ENCODE peak calls at places on chromosomes 11 and 22, in four cellular contexts. One of them, this sample, is unnamed.

GRCh38 chr22:39718206-39718605 is 147.7 kb downstream of the CACNA1I start:
- DNase-seq in fibroblast of mammary gland: no peak
- DNase-seq in HL-60: no peak
- DNase-seq in astrocyte of the spinal cord: no peak
- DNase-seq in this sample: no peak

GRCh38 chr22:43749473-43749872 is 62.6 kb downstream of the EFCAB6 start:
- DNase-seq in fibroblast of mammary gland: no peak
- DNase-seq in astrocyte of the spinal cord: no peak
- DNase-seq in HL-60: no peak
- DNase-seq in this sample: no peak

GRCh38 chr22:44033689-44034088 is 9.6 kb downstream of the PARVB start:
- DNase-seq in astrocyte of the spinal cord: peak
- DNase-seq in HL-60: no peak
- DNase-seq in fibroblast of mammary gland: peak
- DNase-seq in this sample: no peak

GRCh38 chr11:20126724-20127123 is 33.6 kb downstream of the DBX1 start:
- DNase-seq in astrocyte of the spinal cord: peak
- DNase-seq in fibroblast of mammary gland: no peak
- DNase-seq in HL-60: no peak
- DNase-seq in this sample: peak

GRCh38 chr11:8370812-8371515 is 107.3 kb upstream of the LMO1 start:
- DNase-seq in astrocyte of the spinal cord: no peak
- DNase-seq in fibroblast of mammary gland: no peak
- DNase-seq in HL-60: no peak
- DNase-seq in this sample: no peak

GRCh38 chr22:35868938-35869337 is 151.3 kb downstream of the APOL5 start:
- DNase-seq in astrocyte of the spinal cord: no peak
- DNase-seq in fibroblast of mammary gland: no peak
- DNase-seq in HL-60: no peak
- DNase-seq in this sample: peak

GRCh38 chr22:44042822-44043221 is 18.7 kb downstream of the PARVB start:
- DNase-seq in astrocyte of the spinal cord: peak
- DNase-seq in HL-60: no peak
- DNase-seq in fibroblast of mammary gland: peak
- DNase-seq in this sample: no peak

GRCh38 chr11:63802637-63803414 is 10.4 kb upstream of the SPINDOC start:
- DNase-seq in HL-60: no peak
- DNase-seq in fibroblast of mammary gland: peak
- DNase-seq in astrocyte of the spinal cord: no peak
- DNase-seq in this sample: peak

GRCh38 chr11:109851780-109852390 is 241.3 kb upstream of the ZC3H12C start:
- DNase-seq in HL-60: no peak
- DNase-seq in fibroblast of mammary gland: peak
- DNase-seq in astrocyte of the spinal cord: peak
- DNase-seq in this sample: no peak

GRCh38 chr22:46775789-46776485 is 13.5 kb downstream of the TBC1D22A start:
- DNase-seq in fibroblast of mammary gland: no peak
- DNase-seq in HL-60: no peak
- DNase-seq in astrocyte of the spinal cord: no peak
- DNase-seq in this sample: no peak

GRCh38 chr22:45225732-45226560 is 14.7 kb downstream of the KIAA0930 start:
- DNase-seq in astrocyte of the spinal cord: no peak
- DNase-seq in fibroblast of mammary gland: peak
- DNase-seq in HL-60: peak
- DNase-seq in this sample: peak

GRCh38 chr11:63872833-63873201 is 33.9 kb downstream of the MARK2 start:
- DNase-seq in fibroblast of mammary gland: no peak
- DNase-seq in astrocyte of the spinal cord: no peak
- DNase-seq in HL-60: no peak
- DNase-seq in this sample: no peak

GRCh38 chr11:113773092-113773415 is 438 bp downstream of the ZW10 start:
- DNase-seq in fibroblast of mammary gland: peak
- DNase-seq in HL-60: no peak
- DNase-seq in astrocyte of the spinal cord: no peak
- DNase-seq in this sample: peak

GRCh38 chr11:117520201-117520600 is 192.5 kb downstream of the CEP164 start:
- DNase-seq in fibroblast of mammary gland: peak
- DNase-seq in astrocyte of the spinal cord: no peak
- DNase-seq in HL-60: no peak
- DNase-seq in this sample: no peak

GRCh38 chr11:8282621-8283509 is 19.2 kb upstream of the LMO1 start:
- DNase-seq in HL-60: no peak
- DNase-seq in fibroblast of mammary gland: no peak
- DNase-seq in astrocyte of the spinal cord: no peak
- DNase-seq in this sample: no peak

GRCh38 chr11:44542372-44542771 is 23.1 kb upstream of the CD82 start:
- DNase-seq in HL-60: no peak
- DNase-seq in fibroblast of mammary gland: no peak
- DNase-seq in astrocyte of the spinal cord: no peak
- DNase-seq in this sample: no peak

GRCh38 chr22:30605449-30606110 is 1.4 kb upstream of the TCN2 start:
- DNase-seq in astrocyte of the spinal cord: peak
- DNase-seq in HL-60: peak
- DNase-seq in fibroblast of mammary gland: peak
- DNase-seq in this sample: peak

GRCh38 chr11:86416494-86416893 is 41.8 kb downstream of the CCDC81 start:
- DNase-seq in astrocyte of the spinal cord: no peak
- DNase-seq in HL-60: no peak
- DNase-seq in fibroblast of mammary gland: no peak
- DNase-seq in this sample: no peak

GRCh38 chr22:40540265-40540664 is 96.3 kb downstream of the MRTFA start:
- DNase-seq in HL-60: no peak
- DNase-seq in fibroblast of mammary gland: no peak
- DNase-seq in astrocyte of the spinal cord: no peak
- DNase-seq in this sample: no peak

GRCh38 chr11:48167380-48167779 is 49.2 kb upstream of the OR4B1 start:
- DNase-seq in astrocyte of the spinal cord: no peak
- DNase-seq in fibroblast of mammary gland: peak
- DNase-seq in HL-60: no peak
- DNase-seq in this sample: peak

GRCh38 chr11:62088331-62088933 is 35.4 kb upstream of the INCENP start:
- DNase-seq in fibroblast of mammary gland: no peak
- DNase-seq in astrocyte of the spinal cord: peak
- DNase-seq in HL-60: no peak
- DNase-seq in this sample: no peak

GRCh38 chr22:42581762-42582716 is 28.3 kb downstream of the SERHL2 start:
- DNase-seq in fibroblast of mammary gland: peak
- DNase-seq in astrocyte of the spinal cord: peak
- DNase-seq in HL-60: peak
- DNase-seq in this sample: peak

GRCh38 chr22:49191506-49191980 is 636.1 kb downstream of the BRD1 start:
- DNase-seq in astrocyte of the spinal cord: no peak
- DNase-seq in HL-60: no peak
- DNase-seq in fibroblast of mammary gland: no peak
- DNase-seq in this sample: no peak

GRCh38 chr11:2530131-2530854 is 85.5 kb downstream of the KCNQ1 start:
- DNase-seq in astrocyte of the spinal cord: no peak
- DNase-seq in HL-60: no peak
- DNase-seq in fibroblast of mammary gland: no peak
- DNase-seq in this sample: no peak

GRCh38 chr11:77617892-77618291 is 19.7 kb downstream of the CLNS1A start:
- DNase-seq in fibroblast of mammary gland: no peak
- DNase-seq in HL-60: no peak
- DNase-seq in astrocyte of the spinal cord: no peak
- DNase-seq in this sample: no peak

GRCh38 chr11:130427581-130428211 is 713 bp downstream of the ADAMTS8 start:
- DNase-seq in astrocyte of the spinal cord: no peak
- DNase-seq in fibroblast of mammary gland: no peak
- DNase-seq in HL-60: no peak
- DNase-seq in this sample: no peak
- H3K4me3 ChIP-seq in astrocyte of the spinal cord: no peak
- H3K4me3 ChIP-seq in fibroblast of mammary gland: no peak
- H3K4me3 ChIP-seq in HL-60: no peak
- H3K4me3 ChIP-seq in this sample: no peak

GRCh38 chr11:60165946-60166345 is 16.9 kb downstream of the MS4A6A start:
- DNase-seq in HL-60: no peak
- DNase-seq in astrocyte of the spinal cord: no peak
- DNase-seq in fibroblast of mammary gland: no peak
- DNase-seq in this sample: no peak

GRCh38 chr11:60170566-60170965 is 12.3 kb downstream of the MS4A6A start:
- DNase-seq in HL-60: no peak
- DNase-seq in astrocyte of the spinal cord: no peak
- DNase-seq in fibroblast of mammary gland: no peak
- DNase-seq in this sample: no peak

GRCh38 chr11:60172011-60172410 is 10.9 kb downstream of the MS4A6A start:
- DNase-seq in fibroblast of mammary gland: no peak
- DNase-seq in HL-60: no peak
- DNase-seq in astrocyte of the spinal cord: no peak
- DNase-seq in this sample: no peak

GRCh38 chr11:60168306-60168705 is 14.6 kb downstream of the MS4A6A start:
- DNase-seq in HL-60: no peak
- DNase-seq in astrocyte of the spinal cord: no peak
- DNase-seq in fibroblast of mammary gland: no peak
- DNase-seq in this sample: no peak

DNA sequence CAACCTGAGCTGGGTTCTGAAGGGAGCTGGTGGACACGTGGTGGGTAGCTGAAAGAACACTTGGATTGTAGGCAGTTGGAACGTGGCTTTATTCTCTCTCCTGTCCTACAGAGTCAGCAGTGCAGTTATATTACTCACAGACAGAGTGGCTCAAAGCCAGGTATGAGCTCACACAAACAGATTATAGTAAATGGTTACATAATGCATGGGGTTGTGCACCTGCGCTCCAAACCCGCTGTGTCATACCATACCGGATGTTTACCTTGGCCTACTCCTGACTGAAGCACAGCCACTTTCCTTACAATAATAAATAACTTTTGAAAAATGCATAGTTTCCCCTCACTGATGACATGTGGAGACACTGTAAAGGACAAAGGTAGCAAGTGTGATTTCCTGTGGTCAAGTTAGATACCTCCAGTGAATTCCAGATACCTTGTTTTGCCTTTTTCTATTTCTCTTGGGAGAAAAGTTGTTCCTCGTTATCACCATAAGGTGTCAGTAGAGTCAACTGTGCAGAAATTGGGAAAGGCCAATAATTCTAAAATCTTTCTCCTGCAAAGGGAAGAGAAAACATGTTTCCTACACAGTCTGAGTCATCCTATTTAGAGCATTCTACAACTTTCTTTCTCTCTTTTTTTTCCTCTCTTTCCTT is 13.5 kb downstream of the MS4A6A start:
- DNase-seq in HL-60: no peak
- DNase-seq in astrocyte of the spinal cord: peak
- DNase-seq in fibroblast of mammary gland: peak
- DNase-seq in this sample: peak
- TF ChIP-seq CTCF in HL-60: peak
- TF ChIP-seq CTCF in astrocyte of the spinal cord: peak
- TF ChIP-seq CTCF in fibroblast of mammary gland: peak
- TF ChIP-seq CTCF in this sample: peak

DNA sequence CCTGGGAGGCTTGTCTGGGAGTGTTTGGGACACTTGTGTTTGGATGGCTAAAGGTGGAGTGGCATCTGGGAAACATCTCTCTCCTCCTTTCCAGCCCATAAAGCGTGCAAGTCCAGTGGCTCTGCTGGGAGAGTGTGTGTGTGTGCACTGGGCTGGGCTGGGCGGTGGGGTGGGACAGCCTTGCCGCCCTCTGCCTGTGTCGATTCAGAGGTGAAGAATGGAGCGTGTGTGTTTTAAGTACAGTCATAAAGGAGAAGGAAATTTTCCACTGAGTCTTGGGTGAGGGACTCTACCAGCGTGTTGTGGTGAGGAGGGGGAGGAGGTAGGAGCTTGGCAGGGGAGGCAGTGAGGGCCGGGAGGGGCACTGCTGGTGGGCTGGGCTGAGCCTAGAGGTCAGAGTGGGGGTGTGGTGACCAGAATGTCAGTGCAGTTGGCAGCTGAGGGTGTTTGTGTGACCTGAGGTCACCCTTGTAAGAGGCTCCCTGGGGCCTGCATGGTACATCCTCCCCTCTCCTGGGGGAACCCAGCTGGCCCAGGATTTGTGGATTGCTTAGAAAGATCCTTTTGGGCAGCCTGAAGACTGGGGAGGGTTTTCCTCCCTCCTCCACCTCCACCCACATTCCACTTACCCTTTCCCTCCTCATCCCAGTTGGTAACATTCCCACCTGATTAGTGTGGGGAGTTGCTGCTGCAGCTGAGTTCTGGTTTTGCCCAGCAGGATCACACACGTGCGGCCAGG is 1.7 kb downstream of the TIMP3 start:
- DNase-seq in fibroblast of mammary gland: peak
- DNase-seq in astrocyte of the spinal cord: peak
- DNase-seq in HL-60: no peak
- DNase-seq in this sample: peak
- H3K4me3 ChIP-seq in fibroblast of mammary gland: peak
- H3K4me3 ChIP-seq in astrocyte of the spinal cord: peak
- H3K4me3 ChIP-seq in HL-60: no peak
- H3K4me3 ChIP-seq in this sample: peak

GRCh38 chr11:880447-880846 is 30.2 kb downstream of the CHID1 start:
- DNase-seq in HL-60: no peak
- DNase-seq in astrocyte of the spinal cord: no peak
- DNase-seq in fibroblast of mammary gland: no peak
- DNase-seq in this sample: no peak
- TF ChIP-seq CTCF in HL-60: no peak
- TF ChIP-seq CTCF in astrocyte of the spinal cord: no peak
- TF ChIP-seq CTCF in fibroblast of mammary gland: no peak
- TF ChIP-seq CTCF in this sample: peak

DNA sequence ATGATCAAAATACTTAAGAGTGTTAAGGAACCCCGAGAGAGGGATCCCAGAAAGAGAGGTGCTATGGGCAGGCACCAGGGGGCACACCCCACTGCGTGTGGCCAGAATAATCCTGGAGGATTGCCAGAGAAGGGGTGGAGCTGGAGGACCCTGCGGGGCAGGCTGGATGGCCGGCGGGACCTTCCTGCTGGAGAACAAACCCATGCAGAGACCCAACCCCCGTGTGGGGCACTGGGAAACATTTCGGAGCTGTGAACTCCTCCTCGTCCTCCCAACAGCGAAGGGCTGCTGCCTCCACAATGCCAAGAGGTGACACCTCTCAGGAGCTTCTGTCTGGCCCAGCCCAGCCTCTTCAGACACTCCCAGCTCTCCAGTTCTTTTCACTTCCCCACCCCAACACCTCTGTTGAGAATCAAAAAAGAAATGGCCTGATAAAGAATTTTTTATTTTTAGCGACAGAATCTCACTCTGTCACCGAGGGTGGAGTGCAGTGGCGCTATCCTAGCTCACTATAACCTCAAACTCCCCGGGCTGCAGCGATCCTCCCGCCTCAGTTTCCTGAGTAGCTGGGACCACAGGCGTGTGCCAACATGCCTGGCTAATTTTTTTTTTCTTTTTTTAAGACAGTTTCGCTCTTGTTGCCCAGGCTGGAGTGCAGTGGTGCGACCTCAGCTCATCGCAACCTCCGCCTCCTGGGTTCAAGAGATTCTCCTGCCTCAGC is 25.6 kb downstream of the RHOD start:
- DNase-seq in fibroblast of mammary gland: peak
- DNase-seq in HL-60: no peak
- DNase-seq in astrocyte of the spinal cord: no peak
- DNase-seq in this sample: peak
- H3K4me3 ChIP-seq in fibroblast of mammary gland: no peak
- H3K4me3 ChIP-seq in HL-60: no peak
- H3K4me3 ChIP-seq in astrocyte of the spinal cord: no peak
- H3K4me3 ChIP-seq in this sample: no peak

This sample was measured in cardiac fibroblast.